ENCODE peak calls at places on chromosomes 16 and 17, in six cellular contexts. O is SK-N-SH, V is HCT116, F is esophagus muscularis mucosa, Y is H1, B is GM23338. X is an unnamed sample. For H3K36me3, the result is how much of the 10 kb centered on the place peaks cover.

GRCh38 chr16:66099261-66099660 is 267.2 kb upstream of the CDH5 start:
- DNase-seq in O (no peak), V (no peak), F (peak), Y (no peak), B (no peak), X (no peak)

GRCh38 chr17:49604314-49604869 is 28.7 kb downstream of the NXPH3 start:
- DNase-seq in O (no peak), V (no peak), F (no peak), Y (no peak), B (no peak), X (no peak)

GRCh38 chr17:64183815-64184397 is 54.0 kb upstream of the ERN1 start:
- DNase-seq in O (no peak), V (no peak), F (no peak), Y (no peak), B (no peak), X (no peak)

GRCh38 chr16:12500771-12501170 is 302.9 kb downstream of the CPPED1 start:
- DNase-seq in O (no peak), V (no peak), F (no peak), Y (no peak), B (no peak), X (no peak)

GRCh38 chr17:73824321-73824720 is 180.1 kb upstream of the SDK2 start:
- DNase-seq in O (peak), V (no peak), F (no peak), Y (no peak), B (no peak), X (no peak)

GRCh38 chr17:37742114-37742761 is 2.6 kb downstream of the HNF1B start:
- DNase-seq in O (peak), V (no peak), F (no peak), Y (no peak), B (peak), X (peak)

GRCh38 chr16:7325835-7326234 is 6.8 kb upstream of the RBFOX1 start:
- DNase-seq in O (no peak), V (no peak), F (no peak), Y (no peak), B (no peak), X (no peak)

GRCh38 chr16:68298907-68299515 is 11.7 kb downstream of the SLC7A6OS start:
- DNase-seq in O (no peak), V (no peak), F (no peak), Y (no peak), B (no peak), X (peak)

GRCh38 chr17:44636562-44636961 is 19.7 kb upstream of the MEIOC start:
- DNase-seq in O (peak), V (peak), F (no peak), Y (no peak), B (peak), X (no peak)

GRCh38 chr17:50589112-50589712 is 28.7 kb downstream of the CACNA1G start:
- DNase-seq in O (no peak), V (no peak), F (no peak), Y (no peak), B (no peak), X (peak)

GRCh38 chr17:82598256-82599011 is 49.8 kb downstream of the WDR45B start:
- DNase-seq in O (peak), V (no peak), F (no peak), Y (no peak), B (no peak), X (no peak)

GRCh38 chr16:27264151-27264550 is 4.4 kb downstream of the NSMCE1 start:
- DNase-seq in O (no peak), V (peak), F (peak), Y (no peak), B (no peak), X (no peak)

GRCh38 chr16:28985206-28985605 is 354 bp downstream of the LAT start:
- DNase-seq in O (no peak), V (no peak), F (no peak), Y (no peak), B (no peak), X (no peak)

GRCh38 chr17:80761421-80761871 is 216.8 kb downstream of the RPTOR start:
- DNase-seq in O (no peak), V (peak), F (no peak), Y (no peak), B (no peak), X (no peak)

GRCh38 chr17:67246648-67247415 is 1.8 kb upstream of the HELZ start:
- DNase-seq in O (no peak), V (peak), F (no peak), Y (peak), B (peak), X (peak)

GRCh38 chr17:71224824-71225575 is 895.8 kb upstream of the SOX9 start:
- DNase-seq in O (peak), V (no peak), F (no peak), Y (no peak), B (no peak), X (no peak)

GRCh38 chr16:79451196-79451816 is 149.2 kb downstream of the MAF start:
- DNase-seq in O (no peak), V (no peak), F (no peak), Y (no peak), B (no peak), X (no peak)

GRCh38 chr16:75011634-75012307 is 12.9 kb downstream of the ZNRF1 start:
- DNase-seq in O (no peak), V (peak), F (no peak), Y (no peak), B (no peak), X (no peak)

GRCh38 chr17:72104863-72105234 is 16.0 kb upstream of the SOX9 start:
- DNase-seq in O (no peak), V (no peak), F (no peak), Y (no peak), B (no peak), X (no peak)

GRCh38 chr17:12637015-12637414 is 28.7 kb upstream of the MYOCD start:
- DNase-seq in O (no peak), V (no peak), F (no peak), Y (peak), B (no peak), X (no peak)

GRCh38 chr16:87847467-87847784 is 21.9 kb downstream of the SLC7A5 start:
- DNase-seq in O (no peak), V (no peak), F (no peak), Y (no peak), B (no peak), X (no peak)

GRCh38 chr17:29622337-29623282 is at the start of gene CORO6:
- DNase-seq in O (peak), V (no peak), F (no peak), Y (no peak), B (peak), X (no peak)

GRCh38 chr16:24906199-24906808 is 60.5 kb downstream of the SLC5A11 start:
- DNase-seq in O (no peak), V (peak), F (no peak), Y (no peak), B (peak), X (no peak)

GRCh38 chr16:70789231-70789926 is 11.6 kb downstream of the VAC14 start:
- DNase-seq in O (peak), V (no peak), F (peak), Y (no peak), B (no peak), X (no peak)
- TF ChIP-seq POLR2AphosphoS5 in O (no peak), V (peak), F (no peak), Y (peak), B (peak), X (no peak)

GRCh38 chr16:89931964-89932363 is 8.8 kb downstream of the TUBB3 start:
- DNase-seq in O (no peak), V (no peak), F (no peak), Y (no peak), B (no peak), X (no peak)

GRCh38 chr16:89934611-89935553 is 11.7 kb downstream of the TUBB3 start:
- DNase-seq in O (no peak), V (no peak), F (no peak), Y (no peak), B (no peak), X (no peak)

GRCh38 chr16:89936508-89936907 is 12.0 kb upstream of the DEF8 start:
- DNase-seq in O (no peak), V (no peak), F (no peak), Y (no peak), B (no peak), X (no peak)

GRCh38 chr16:89936034-89936433 is 12.5 kb upstream of the DEF8 start:
- DNase-seq in O (no peak), V (no peak), F (no peak), Y (no peak), B (no peak), X (no peak)

DNA sequence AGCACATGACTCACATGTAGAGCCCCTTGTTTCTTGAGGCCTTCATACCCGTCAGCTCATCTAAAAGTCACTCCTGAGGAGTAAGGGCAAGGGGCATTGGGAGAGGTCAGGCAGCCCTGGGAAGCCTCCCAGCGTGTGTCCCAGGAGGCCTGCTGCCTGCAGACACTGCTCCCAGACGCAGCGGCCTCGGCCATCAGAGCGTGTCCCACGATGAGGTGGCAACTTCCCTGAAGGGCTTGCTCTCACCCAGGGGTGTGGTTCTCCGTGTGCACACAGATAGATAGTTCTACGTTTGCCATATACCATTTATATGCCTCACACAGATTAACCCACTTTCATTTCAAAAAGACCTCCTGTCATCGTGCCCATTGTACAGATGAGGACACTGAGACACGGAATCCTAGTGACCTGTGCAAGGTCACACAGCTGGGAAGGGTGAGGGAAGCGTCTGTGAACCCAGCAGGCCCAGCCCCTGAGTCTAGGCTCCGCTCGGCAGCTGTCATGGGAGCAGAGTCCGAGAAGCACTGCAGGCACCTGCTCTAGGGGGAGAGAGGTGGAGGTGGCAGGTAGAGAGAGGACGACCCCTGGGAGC is 8.3 kb downstream of the TUBB3 start:
- DNase-seq in O (no peak), V (no peak), F (no peak), Y (no peak), B (no peak), X (no peak)
- H3K36me3 ChIP-seq in O (half or more), V (half or more), F (under half), Y (under half), B (under half), X (under half)

DNA sequence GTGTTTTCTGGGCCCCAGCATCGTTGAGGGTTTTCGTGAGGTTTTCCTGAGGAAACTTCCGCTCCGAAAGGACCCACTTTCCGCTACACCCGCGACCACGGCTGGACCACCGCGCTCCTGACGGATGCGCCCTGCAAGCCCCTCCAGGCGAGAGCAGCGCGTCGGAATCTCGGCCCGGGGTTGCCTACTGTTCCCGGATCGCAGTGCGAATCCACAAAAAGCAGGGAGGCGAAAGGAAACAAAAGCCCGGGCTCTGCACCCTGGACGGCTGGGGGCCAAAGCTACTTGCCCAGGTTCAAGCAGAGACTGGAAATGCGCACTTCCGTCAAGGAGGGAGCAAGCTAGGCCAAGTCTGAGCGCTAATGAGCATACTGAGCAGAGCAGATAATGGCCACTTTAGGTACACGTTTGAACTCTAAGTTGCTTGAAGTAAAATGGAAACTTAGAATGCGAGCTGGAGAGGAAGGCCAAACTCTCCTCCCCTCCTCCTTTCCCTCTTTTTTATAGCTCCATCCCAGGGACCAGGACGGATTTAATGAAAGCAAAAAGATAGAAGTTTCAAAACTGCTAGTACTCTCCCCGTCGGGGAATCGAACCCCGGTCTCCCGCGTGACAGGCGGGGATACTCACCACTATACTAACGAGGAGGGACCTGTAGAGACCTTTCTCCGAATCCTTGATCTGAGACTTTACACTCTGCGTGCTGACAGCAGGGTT is 11.4 kb upstream of the AURKB start:
- DNase-seq in O (peak), V (no peak), F (peak), Y (peak), B (peak), X (peak)
- TF ChIP-seq POLR2AphosphoS5 in O (no peak), V (no peak), F (peak), Y (no peak), B (no peak), X (peak)

DNA sequence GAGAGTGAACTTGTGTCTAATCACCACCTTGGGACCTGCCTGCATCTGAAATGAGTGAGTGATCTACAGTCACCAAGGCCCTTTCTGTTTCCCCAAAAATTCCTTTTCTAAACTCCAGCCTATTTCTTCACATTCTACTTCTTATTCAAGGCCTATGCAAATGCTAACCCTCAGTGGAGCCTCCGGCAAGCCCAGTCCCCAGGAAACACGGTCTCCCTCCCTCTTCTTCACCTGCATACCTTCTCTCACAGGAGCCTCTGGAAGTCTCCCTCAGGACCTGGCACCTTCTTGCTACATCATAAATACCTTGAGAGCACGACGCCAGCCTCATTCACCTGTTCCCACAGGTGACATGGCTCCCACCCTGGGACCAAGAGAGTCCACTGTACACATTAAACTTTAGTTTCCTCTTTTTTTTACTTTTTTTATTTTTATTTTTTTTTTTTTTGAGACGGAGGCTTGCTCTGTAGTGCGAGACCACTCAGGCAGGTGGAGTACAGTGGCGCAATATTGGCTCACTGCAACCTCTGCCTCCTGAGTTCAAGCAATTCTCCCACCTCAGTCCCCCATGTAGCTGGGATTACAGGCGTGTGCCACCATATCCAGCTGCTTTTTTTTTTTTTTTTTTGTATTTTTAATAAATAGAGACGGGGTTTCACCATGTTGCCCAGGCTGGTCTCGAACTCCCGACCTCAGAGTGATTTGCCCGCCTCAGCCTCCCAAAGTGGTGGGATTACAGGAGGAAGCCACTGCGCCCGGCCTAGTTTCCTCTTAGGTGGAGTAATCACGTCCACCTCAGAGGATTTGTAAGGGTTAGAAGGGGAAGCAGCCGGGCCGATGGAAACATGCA is 97.3 kb downstream of the ANKRD11 start:
- DNase-seq in O (no peak), V (no peak), F (no peak), Y (peak), B (peak), X (no peak)
- H3K36me3 ChIP-seq in O (under half), V (under half), F (under half), Y (under half), B (under half), X (under half)

GRCh38 chr17:53626286-53626685 is 196.4 kb upstream of the KIF2B start:
- DNase-seq in O (no peak), V (no peak), F (no peak), Y (no peak), B (no peak), X (no peak)
- TF ChIP-seq POLR2AphosphoS5 in O (peak), V (no peak), F (no peak), Y (no peak), B (no peak), X (no peak)

DNA sequence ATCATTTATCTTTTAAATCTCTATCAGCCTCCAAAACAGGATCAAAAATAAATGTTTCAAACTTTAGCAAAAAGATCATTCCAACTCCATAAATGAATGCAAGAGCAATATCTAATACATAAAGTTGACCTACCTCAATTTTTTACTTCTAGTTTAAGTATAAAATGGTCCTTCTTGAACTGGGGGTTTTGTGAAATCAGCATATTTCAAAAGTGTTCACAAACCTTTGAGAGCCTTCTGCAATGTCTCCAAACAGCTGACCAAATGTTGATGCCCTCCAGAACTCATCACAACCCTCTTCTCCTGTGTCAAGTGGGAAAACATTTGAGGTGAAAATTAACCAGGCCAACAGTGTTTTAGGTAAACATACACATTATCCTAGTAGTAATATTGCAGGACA is 7.7 kb downstream of the MED1 start:
- DNase-seq in O (no peak), V (no peak), F (no peak), Y (no peak), B (no peak), X (no peak)
- H3K36me3 ChIP-seq in O (half or more), V (half or more), F (half or more), Y (under half), B (half or more), X (under half)

GRCh38 chr16:720990-721764 is at the start of gene ANTKMT:
- DNase-seq in O (peak), V (no peak), F (no peak), Y (no peak), B (peak), X (peak)
- TF ChIP-seq POLR2AphosphoS5 in O (peak), V (peak), F (peak), Y (peak), B (peak), X (no peak)

DNA sequence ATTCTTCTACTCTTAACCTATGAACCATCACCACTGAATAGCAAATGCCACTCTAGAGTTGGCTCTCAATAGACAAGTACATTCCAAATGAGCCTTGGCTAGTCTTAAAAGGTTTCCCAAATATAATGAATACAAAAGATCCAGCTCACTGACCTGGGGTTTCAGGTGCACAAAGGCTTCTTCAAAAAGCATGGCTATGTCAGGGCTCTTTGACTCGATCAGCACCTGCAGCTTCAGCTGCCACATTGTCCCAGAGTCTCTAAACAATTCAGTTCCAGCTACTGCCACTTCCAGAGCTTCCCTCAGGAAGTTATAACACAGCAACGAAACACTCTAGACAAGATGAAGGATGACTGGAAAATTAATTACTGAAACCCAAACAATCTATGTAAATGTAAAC is 16.0 kb upstream of the COPRS start:
- DNase-seq in O (no peak), V (no peak), F (no peak), Y (no peak), B (no peak), X (no peak)
- H3K36me3 ChIP-seq in O (half or more), V (under half), F (half or more), Y (under half), B (half or more), X (under half)

GRCh38 chr17:1919206-1919605 is 89.4 kb downstream of the RPA1 start:
- DNase-seq in O (peak), V (no peak), F (no peak), Y (no peak), B (no peak), X (no peak)

GRCh38 chr17:1916339-1916738 is 86.5 kb downstream of the RPA1 start:
- DNase-seq in O (no peak), V (no peak), F (no peak), Y (no peak), B (no peak), X (no peak)

GRCh38 chr17:1916963-1917715 is 87.3 kb downstream of the RPA1 start:
- DNase-seq in O (no peak), V (no peak), F (no peak), Y (no peak), B (no peak), X (no peak)

GRCh38 chr17:1918346-1919021 is 88.7 kb downstream of the RPA1 start:
- DNase-seq in O (no peak), V (no peak), F (no peak), Y (no peak), B (no peak), X (no peak)

DNA sequence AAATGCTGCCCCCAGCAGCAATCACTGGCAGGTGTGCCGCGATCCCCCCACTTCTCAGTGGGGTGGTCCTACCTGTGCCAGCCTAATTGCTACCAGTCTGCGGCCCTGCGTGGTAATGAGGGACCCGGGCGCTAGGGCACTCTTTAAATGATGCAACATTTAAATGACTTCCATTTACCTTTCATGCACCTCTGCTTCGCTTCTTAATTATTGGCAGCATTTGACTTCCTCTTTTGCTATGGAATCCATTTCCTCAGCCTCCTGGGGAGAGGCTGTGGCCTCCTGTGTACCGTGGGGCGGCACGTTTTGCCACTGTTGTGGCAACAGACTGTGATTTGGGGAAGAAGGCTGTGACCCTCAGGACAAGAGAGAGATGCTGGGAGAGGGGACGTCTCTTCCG is 86.1 kb downstream of the RPA1 start:
- DNase-seq in O (no peak), V (no peak), F (no peak), Y (no peak), B (no peak), X (no peak)
- TF ChIP-seq POLR2AphosphoS5 in O (no peak), V (no peak), F (no peak), Y (no peak), B (no peak), X (no peak)